ENCODE peak calls at places on chromosomes 16 and 17, in eight cellular contexts. K, F, W, L, M, E, Q and U are unnamed samples.

GRCh38 chr17:77858291-77859034 is 100.0 kb upstream of the TNRC6C start:
- DNase-seq in M (no peak), K (no peak), Q (no peak), L (no peak), E (no peak), W (no peak), F (no peak), U (no peak)

GRCh38 chr16:1309888-1310831 is 724 bp downstream of the UBE2I start:
- DNase-seq in E (no peak), Q (peak; percentile 67), K (no peak), F (no peak), L (peak; percentile 66), W (peak; percentile 39), M (peak; percentile 44), U (no peak)

GRCh38 chr17:68695659-68696058 is 94.5 kb upstream of the FAM20A start:
- DNase-seq in E (no peak), M (no peak), W (no peak), L (no peak), K (no peak), Q (no peak), F (no peak), U (no peak)

GRCh38 chr17:15469260-15469659 is 1.8 kb upstream of the CDRT4 start:
- DNase-seq in M (no peak), E (no peak), L (no peak), Q (no peak), K (no peak), F (no peak), W (peak; percentile 79), U (no peak)

GRCh38 chr16:79834720-79835119 is 234.2 kb upstream of the MAF start:
- DNase-seq in Q (no peak), W (no peak), E (no peak), L (no peak), F (no peak), K (no peak), M (no peak), U (no peak)

GRCh38 chr16:58797137-58797801 is 63.2 kb upstream of the GOT2 start:
- DNase-seq in L (no peak), W (no peak), M (no peak), K (no peak), Q (no peak), F (no peak), E (no peak), U (no peak)

GRCh38 chr17:76270127-76270592 is 5.0 kb downstream of the UBALD2 start:
- DNase-seq in E (no peak), L (no peak), F (no peak), M (no peak), K (no peak), W (no peak), Q (no peak), U (no peak)

GRCh38 chr16:85935957-85936760 is 37.2 kb downstream of the IRF8 start:
- DNase-seq in Q (peak; percentile 69), F (no peak), L (peak; percentile 84), M (peak; percentile 61), E (peak; percentile 82), K (no peak), W (peak; percentile 42), U (no peak)

GRCh38 chr16:19135896-19136438 is 22.2 kb downstream of the ITPRIPL2 start:
- DNase-seq in L (no peak), Q (no peak), K (peak; percentile 66), M (no peak), E (no peak), W (peak; percentile 46), F (no peak), U (no peak)

GRCh38 chr17:13735861-13736260 is 134.1 kb upstream of the HS3ST3A1 start:
- DNase-seq in M (no peak), L (no peak), E (no peak), F (no peak), K (no peak), W (no peak), Q (no peak), U (no peak)

GRCh38 chr16:61887903-61888302 is 148.3 kb downstream of the CDH8 start:
- DNase-seq in E (peak; percentile 84), W (peak; percentile 59), M (no peak), L (no peak), F (no peak), K (no peak), Q (no peak), U (no peak)

GRCh38 chr17:40224707-40225092 is 5.6 kb downstream of the WIPF2 start:
- DNase-seq in L (no peak), F (no peak), M (no peak), E (no peak), Q (no peak), K (no peak), W (peak; percentile 66), U (no peak)

GRCh38 chr17:55601874-55602364 is 90.7 kb upstream of the SMIM36 start:
- DNase-seq in K (no peak), Q (no peak), F (peak; percentile 50), W (peak; percentile 39), E (peak; percentile 87), M (no peak), L (no peak), U (peak; percentile 14)

GRCh38 chr16:8716592-8716991 is 42.2 kb downstream of the ABAT start:
- DNase-seq in W (peak; percentile 15), Q (no peak), F (no peak), K (peak; percentile 65), M (no peak), E (no peak), L (no peak), U (no peak)

GRCh38 chr17:37671813-37672544 is 28.7 kb upstream of the DDX52 start:
- DNase-seq in M (no peak), W (peak; percentile 88), Q (no peak), K (peak; percentile 59), E (no peak), F (no peak), L (no peak), U (no peak)

GRCh38 chr17:49645654-49646053 is 32.2 kb downstream of the SPOP start:
- DNase-seq in M (no peak), K (no peak), Q (no peak), W (no peak), F (no peak), E (no peak), L (no peak), U (no peak)